ENCODE peak calls at places on chromosomes 13 and 19, in four cellular contexts. I, A, C and R are unnamed samples.
A peak's percentile ranks its signal among the peaks of the same experiment; 100 is the strongest.

GRCh38 chr19:811007-811434 is 10.7 kb downstream of the PLPPR3 start:
- DNase-seq in I (no peak), A (no peak), C (no peak), R (no peak)

GRCh38 chr13:50410921-50411712 is 395.9 kb downstream of the KCNRG start:
- DNase-seq in I (peak; percentile 69), C (peak; percentile 29), A (no peak), R (no peak)

GRCh38 chr19:35162471-35163326 is 8.2 kb downstream of the FXYD5 start:
- DNase-seq in C (no peak), A (no peak), I (peak; percentile 85), R (peak; percentile 83)

GRCh38 chr19:30305346-30306060 is 66.7 kb upstream of the ZNF536 start:
- DNase-seq in C (no peak), A (no peak), I (no peak), R (no peak)

GRCh38 chr13:101640797-101641400 is 188.4 kb downstream of the ITGBL1 start:
- DNase-seq in I (no peak), C (peak; percentile 18), A (no peak), R (peak; percentile 52)

GRCh38 chr19:54275951-54276350 is 5.0 kb downstream of the LILRB2 start:
- DNase-seq in I (no peak), C (no peak), A (no peak), R (no peak)

GRCh38 chr19:20247016-20247683 is 80.1 kb downstream of the ZNF486 start:
- DNase-seq in I (no peak), C (no peak), A (no peak), R (no peak)

GRCh38 chr13:36193151-36193855 is 21.1 kb downstream of the SOHLH2 start:
- DNase-seq in I (no peak), A (no peak), C (no peak), R (peak; percentile 26)

GRCh38 chr19:9075064-9075964 is 11.5 kb upstream of the OR1M1 start:
- DNase-seq in C (peak; percentile 39), I (peak; percentile 97), A (no peak), R (peak; percentile 91)
- H3K27ac ChIP-seq in C (no peak overlapping the region), I (peak overlapping the region; percentile 86), A (no peak overlapping the region), R (peak overlapping the region; percentile 35)

GRCh38 chr13:74063533-74064100 is 70.6 kb downstream of the KLF12 start:
- DNase-seq in C (no peak), A (no peak), I (no peak), R (no peak)
- H3K27ac ChIP-seq in C (no peak overlapping the region), A (no peak overlapping the region), I (no peak overlapping the region), R (no peak overlapping the region)

GRCh38 chr19:42121036-42121621 is 11.1 kb downstream of the POU2F2 start:
- DNase-seq in A (no peak), I (no peak), C (no peak), R (no peak)
- H3K27ac ChIP-seq in A (peak overlapping the region; percentile 64), I (no peak overlapping the region), C (peak overlapping the region; percentile 73), R (peak overlapping the region; percentile 53)

DNA sequence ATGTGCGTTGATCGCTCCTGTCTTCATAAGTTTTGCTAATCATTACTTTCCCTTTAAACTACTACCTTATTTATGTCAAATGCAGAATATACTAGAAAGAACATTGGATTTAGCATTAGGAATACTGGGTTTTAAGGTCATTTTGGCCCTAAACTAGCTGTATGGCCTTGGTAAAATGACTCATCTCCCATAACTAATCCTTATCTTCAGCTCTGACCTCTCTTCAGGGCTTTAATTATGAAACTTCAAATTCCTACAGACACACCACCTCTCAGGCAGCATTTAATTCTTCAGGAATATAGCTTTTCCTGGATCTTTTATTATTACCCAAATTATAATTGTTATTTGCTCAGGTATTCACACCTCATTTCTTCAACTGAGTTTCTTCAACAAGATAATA is 121.2 kb downstream of the STARD13 start:
- DNase-seq in A (no peak), C (no peak), I (no peak), R (no peak)
- H3K27ac ChIP-seq in A (no peak overlapping the region), C (no peak overlapping the region), I (no peak overlapping the region), R (no peak overlapping the region)

GRCh38 chr13:24651718-24652345 is 28.4 kb upstream of the ATP12A start:
- DNase-seq in C (no peak), A (no peak), I (no peak), R (peak; percentile 66)

GRCh38 chr13:24649685-24650038 is 30.5 kb upstream of the ATP12A start:
- DNase-seq in C (no peak), A (no peak), I (no peak), R (no peak)

GRCh38 chr13:24650157-24650556 is 30.1 kb upstream of the ATP12A start:
- DNase-seq in C (no peak), I (no peak), A (no peak), R (no peak)

GRCh38 chr13:24654741-24655140 is 25.5 kb upstream of the ATP12A start:
- DNase-seq in C (no peak), I (no peak), A (no peak), R (no peak)

DNA sequence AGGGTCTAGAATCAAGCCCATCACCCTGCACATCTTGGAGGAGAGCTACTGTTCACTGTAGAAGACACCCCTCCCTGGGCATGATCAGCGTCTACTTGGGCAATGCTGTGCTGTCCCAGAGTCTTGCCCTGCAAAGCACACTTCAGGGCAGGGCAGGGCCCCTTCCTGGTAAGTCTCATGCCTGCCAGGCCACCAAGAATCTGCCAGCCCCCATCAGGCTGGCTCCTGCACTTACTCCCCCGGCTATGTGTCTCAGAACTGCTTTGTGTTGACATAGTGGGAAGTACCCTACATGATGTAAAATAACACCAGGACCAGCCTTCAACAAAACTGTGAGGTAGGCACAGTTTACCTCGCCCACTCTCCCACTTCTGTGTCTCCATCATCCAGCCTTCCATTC is 27.9 kb upstream of the ATP12A start:
- DNase-seq in A (no peak), C (no peak), I (no peak), R (no peak)
- H3K27ac ChIP-seq in A (no peak overlapping the region), C (no peak overlapping the region), I (no peak overlapping the region), R (peak overlapping the region; percentile 57)

DNA sequence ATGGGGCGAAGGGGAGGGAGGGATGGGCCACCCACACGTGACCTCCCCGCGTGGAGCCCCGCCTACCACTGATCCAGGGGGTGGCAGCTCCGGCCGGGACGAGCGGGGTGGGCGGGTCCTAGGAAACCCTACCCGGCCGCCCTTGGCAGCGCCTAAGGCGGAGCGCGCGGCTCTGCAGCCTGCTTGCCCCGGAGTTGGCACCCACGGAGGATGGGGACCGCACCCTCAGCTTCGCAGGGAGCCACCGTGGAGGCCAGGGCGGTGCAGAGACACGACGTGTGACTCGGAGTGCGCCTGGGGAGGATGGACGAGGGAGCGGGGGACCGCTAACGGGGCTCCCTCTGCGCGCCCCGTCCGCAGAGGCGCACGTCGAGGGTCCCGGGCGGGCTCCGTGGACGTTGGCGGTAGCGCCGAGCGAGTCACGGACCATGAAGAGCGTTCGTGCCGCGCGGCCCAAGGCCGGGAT is at the start of gene RGS9BP:
- DNase-seq in I (no peak), A (peak; percentile 77), C (peak; percentile 26), R (no peak)
- H3K27ac ChIP-seq in I (peak within 1 kb of the TSS; percentile 85), A (peak within 1 kb of the TSS; percentile 80), C (peak within 1 kb of the TSS; percentile 39), R (peak within 1 kb of the TSS; percentile 47)

DNA sequence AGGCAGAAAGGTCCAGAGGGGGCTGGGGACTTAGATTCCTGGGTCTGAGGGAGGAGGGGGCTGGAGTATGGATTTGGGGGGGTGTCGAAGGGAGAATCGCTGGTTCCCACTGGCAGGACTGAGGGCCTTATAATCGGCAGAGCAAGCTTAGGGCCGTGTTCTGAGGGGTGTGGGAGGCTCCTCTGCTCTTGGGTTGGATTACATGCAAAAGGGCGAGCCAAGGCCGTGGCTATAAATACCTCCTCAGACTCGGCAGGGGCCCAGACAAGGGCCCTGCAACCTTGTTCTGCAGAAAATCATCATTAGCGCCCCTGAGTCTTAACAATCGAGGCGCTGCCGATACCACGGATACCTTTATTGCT is 707 bp upstream of the MAMSTR start:
- DNase-seq in C (no peak), I (no peak), A (no peak), R (no peak)
- H3K27ac ChIP-seq in C (no peak overlapping the region), I (peak overlapping the region; percentile 33), A (peak overlapping the region; percentile 90), R (no peak overlapping the region)

DNA sequence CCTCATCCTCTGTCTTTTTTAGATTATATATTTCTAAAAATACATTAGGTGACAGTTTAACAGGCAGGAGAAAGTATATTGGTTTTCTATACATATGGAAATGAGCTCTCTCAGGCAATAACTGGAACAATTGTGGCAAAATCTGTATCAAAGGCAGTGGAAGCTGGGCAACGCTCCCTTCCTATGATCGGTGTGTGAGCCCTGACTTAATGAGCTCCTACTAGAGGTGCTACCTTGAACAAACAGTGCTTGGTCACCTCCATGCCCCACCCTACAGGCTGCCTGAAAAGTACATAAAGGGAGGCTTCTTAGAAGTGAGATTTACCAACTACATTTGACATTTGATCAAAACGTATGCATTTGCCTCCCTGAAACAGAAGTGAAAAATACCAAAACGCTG is 185.3 kb downstream of the EFNB2 start:
- DNase-seq in I (peak; percentile 59), C (no peak), A (no peak), R (no peak)
- H3K27ac ChIP-seq in I (peak overlapping the region; percentile 59), C (no peak overlapping the region), A (no peak overlapping the region), R (no peak overlapping the region)

GRCh38 chr19:2756477-2756876 is 16.7 kb upstream of the SLC39A3 start:
- DNase-seq in I (no peak), A (no peak), C (no peak), R (no peak)

GRCh38 chr19:2756921-2757881 is 17.4 kb upstream of the SLC39A3 start:
- DNase-seq in I (no peak), C (no peak), A (no peak), R (no peak)

GRCh38 chr19:2755811-2756210 is 16.0 kb upstream of the SLC39A3 start:
- DNase-seq in I (no peak), A (no peak), C (no peak), R (no peak)

GRCh38 chr19:2754659-2755447 is 15.0 kb upstream of the SLC39A3 start:
- DNase-seq in I (no peak), A (no peak), C (no peak), R (no peak)

GRCh38 chr19:2755448-2755705 is 15.6 kb upstream of the SLC39A3 start:
- DNase-seq in C (no peak), A (no peak), I (no peak), R (no peak)
- H3K27ac ChIP-seq in C (no peak overlapping the region), A (no peak overlapping the region), I (no peak overlapping the region), R (no peak overlapping the region)

GRCh38 chr19:7368456-7368855 is 19.7 kb downstream of the ARHGEF18 start:
- DNase-seq in A (no peak), I (no peak), C (no peak), R (no peak)
- H3K27ac ChIP-seq in A (no peak overlapping the region), I (peak overlapping the region; percentile 34), C (no peak overlapping the region), R (no peak overlapping the region)